ENCODE peak calls at places on chromosomes 12 and 14, in ten cellular contexts. I, S, D, G, J, F, E, O, P and N are unnamed samples.

GRCh38 chr12:24838531-24838950 is 110.4 kb downstream of the BCAT1 start:
- DNase-seq in F (peak; percentile 88), O (no peak), E (no peak), D (no peak), P (peak; percentile 83), G (no peak), J (peak; percentile 98), I (peak; percentile 10), S (no peak), N (no peak)

GRCh38 chr12:114396153-114396868 is 9.6 kb downstream of the TBX5 start:
- DNase-seq in D (no peak), E (no peak), I (no peak), G (no peak), J (no peak), F (peak; percentile 80), S (no peak), P (no peak), O (no peak), N (no peak)

GRCh38 chr14:71139058-71139946 is 232.0 kb downstream of the PCNX1 start:
- DNase-seq in O (no peak), P (peak; percentile 25), D (peak; percentile 31), F (peak; percentile 69), E (peak; percentile 21), J (peak; percentile 66), G (peak; percentile 68), S (peak; percentile 37), I (peak; percentile 31), N (no peak)

GRCh38 chr12:4445156-4446020 is at the start of gene FGF6:
- DNase-seq in E (no peak), I (no peak), P (no peak), G (no peak), J (no peak), O (no peak), D (no peak), S (no peak), F (no peak), N (no peak)

GRCh38 chr12:3604750-3605638 is 114.0 kb downstream of the PRMT8 start:
- DNase-seq in F (no peak), S (peak; percentile 75), G (no peak), I (peak; percentile 78), D (no peak), J (peak; percentile 23), P (no peak), E (no peak), O (no peak), N (peak; percentile 61)

GRCh38 chr12:95943231-95943842 is at the start of gene AMDHD1:
- DNase-seq in O (peak; percentile 77), F (peak; percentile 75), S (peak; percentile 44), E (peak; percentile 40), P (peak; percentile 16), G (peak; percentile 78), I (peak; percentile 30), D (peak; percentile 41), J (peak; percentile 55), N (peak; percentile 67)

GRCh38 chr14:73125169-73125588 is 11.1 kb upstream of the PSEN1 start:
- DNase-seq in F (no peak), S (no peak), E (no peak), I (no peak), J (no peak), D (no peak), G (no peak), O (no peak), P (no peak), N (no peak)

GRCh38 chr12:32819424-32819823 is 63.7 kb upstream of the YARS2 start:
- DNase-seq in S (no peak), O (no peak), F (no peak), G (no peak), I (no peak), J (no peak), E (no peak), P (no peak), D (no peak), N (no peak)

GRCh38 chr12:52200086-52200782 is 8.4 kb upstream of the KRT80 start:
- DNase-seq in I (no peak), S (peak; percentile 11), E (no peak), G (peak; percentile 36), D (no peak), O (peak; percentile 37), J (no peak), F (no peak), P (no peak), N (peak; percentile 69)

GRCh38 chr12:118528625-118529024 is 152.3 kb downstream of the SUDS3 start:
- DNase-seq in S (no peak), D (no peak), I (no peak), G (no peak), F (no peak), E (no peak), O (no peak), J (no peak), P (no peak), N (no peak)

GRCh38 chr12:93602897-93603668 is 30.6 kb downstream of the SOCS2 start:
- DNase-seq in E (no peak), P (no peak), G (no peak), I (peak; percentile 29), D (no peak), S (no peak), O (no peak), J (no peak), F (no peak), N (no peak)

GRCh38 chr12:107488666-107489065 is 196.9 kb upstream of the PWP1 start:
- DNase-seq in P (no peak), G (no peak), F (peak; percentile 52), E (no peak), J (no peak), D (no peak), I (no peak), S (no peak), O (no peak), N (no peak)

GRCh38 chr12:70359458-70360197 is 6.5 kb upstream of the KCNMB4 start:
- DNase-seq in P (no peak), D (no peak), E (no peak), J (no peak), S (no peak), I (no peak), G (no peak), O (no peak), F (peak; percentile 4), N (no peak)

GRCh38 chr12:42893802-42894201 is 304.3 kb upstream of the PRICKLE1 start:
- DNase-seq in I (no peak), S (no peak), E (no peak), P (no peak), O (no peak), J (no peak), G (no peak), F (no peak), D (no peak), N (no peak)

GRCh38 chr14:98234208-98234607 is 1037.8 kb downstream of the BCL11B start:
- DNase-seq in I (no peak), F (peak; percentile 14), S (no peak), E (no peak), D (no peak), P (no peak), J (no peak), O (no peak), G (no peak), N (no peak)

GRCh38 chr14:64074961-64075619 is 219.1 kb downstream of the ESR2 start:
- DNase-seq in F (peak; percentile 61), G (no peak), E (no peak), J (peak; percentile 10), P (no peak), D (no peak), S (no peak), I (no peak), O (no peak), N (no peak)

GRCh38 chr12:4280351-4281163 is 7.0 kb downstream of the CCND2 start:
- DNase-seq in P (no peak), J (peak; percentile 25), E (no peak), O (no peak), F (no peak), I (peak; percentile 76), D (no peak), S (peak; percentile 81), G (no peak), N (no peak)

GRCh38 chr12:3748620-3749019 is 4.3 kb downstream of the CRACR2A start:
- DNase-seq in S (no peak), D (no peak), P (no peak), I (no peak), E (no peak), O (no peak), G (no peak), F (no peak), J (no peak), N (no peak)

GRCh38 chr12:106586803-106587684 is 4.2 kb downstream of the RFX4 start:
- DNase-seq in F (no peak), D (no peak), P (no peak), E (no peak), J (no peak), I (no peak), G (no peak), O (no peak), S (no peak), N (no peak)

GRCh38 chr12:79451988-79452387 is 238.8 kb downstream of the PAWR start:
- DNase-seq in S (peak; percentile 38), F (peak; percentile 96), P (peak; percentile 97), J (peak; percentile 82), I (peak; percentile 23), D (no peak), E (no peak), G (no peak), O (no peak), N (peak; percentile 94)

GRCh38 chr12:109797905-109798669 is 35.1 kb downstream of the TRPV4 start:
- DNase-seq in P (no peak), S (no peak), E (no peak), F (no peak), G (no peak), D (no peak), J (no peak), I (no peak), O (no peak), N (no peak)

GRCh38 chr12:26994109-26994508 is 20.1 kb downstream of the TM7SF3 start:
- DNase-seq in G (no peak), D (no peak), P (no peak), E (no peak), J (no peak), S (no peak), I (no peak), F (no peak), O (no peak), N (no peak)
- H3K36me3 ChIP-seq in G (no peaks in the 10 kb centered on the region), D (peaks cover 16% of the 10 kb centered on the region), P (peaks cover 2% of the 10 kb centered on the region), E (no peaks in the 10 kb centered on the region), J (peaks cover 9% of the 10 kb centered on the region), S (peaks cover 56% of the 10 kb centered on the region), I (no peaks in the 10 kb centered on the region), F (no peaks in the 10 kb centered on the region), O (no peaks in the 10 kb centered on the region), N (no peaks in the 10 kb centered on the region)

GRCh38 chr12:780750-781379 is 28.5 kb downstream of the WNK1 start:
- DNase-seq in G (no peak), P (no peak), E (no peak), F (peak; percentile 32), S (no peak), J (no peak), O (no peak), I (no peak), D (no peak), N (no peak)
- H3K4me3 ChIP-seq in G (no peak overlapping the region), P (no peak overlapping the region), E (no peak overlapping the region), F (peak overlapping the region; percentile 55), S (no peak overlapping the region), J (no peak overlapping the region), O (no peak overlapping the region), I (no peak overlapping the region), D (no peak overlapping the region), N (no peak overlapping the region)

GRCh38 chr12:131784909-131785762 is 43.1 kb upstream of the MMP17 start:
- DNase-seq in F (peak; percentile 96), J (no peak), S (no peak), E (no peak), D (no peak), P (peak; percentile 85), I (no peak), G (no peak), O (no peak), N (no peak)
- H3K36me3 ChIP-seq in F (peaks cover 2% of the 10 kb centered on the region), J (peaks cover 36% of the 10 kb centered on the region), S (peaks cover 85% of the 10 kb centered on the region), E (peaks cover 39% of the 10 kb centered on the region), D (peaks cover 32% of the 10 kb centered on the region), P (peaks cover 9% of the 10 kb centered on the region), I (no peaks in the 10 kb centered on the region), G (peaks cover 9% of the 10 kb centered on the region), O (no peaks in the 10 kb centered on the region), N (peaks cover 74% of the 10 kb centered on the region)

GRCh38 chr12:129208566-129208965 is 355.3 kb downstream of the GLT1D1 start:
- DNase-seq in S (no peak), G (no peak), I (no peak), D (no peak), P (no peak), J (no peak), E (no peak), O (no peak), F (no peak), N (no peak)
- H3K4me3 ChIP-seq in S (no peak overlapping the region), G (no peak overlapping the region), I (no peak overlapping the region), D (no peak overlapping the region), P (no peak overlapping the region), J (no peak overlapping the region), E (no peak overlapping the region), O (no peak overlapping the region), F (no peak overlapping the region), N (no peak overlapping the region)